ENCODE peak calls at places on chromosomes 2 and 18, in six cellular contexts. One of them, this sample, is unnamed.

GRCh38 chr2:6370753-6371152 is 495.0 kb downstream of the CMPK2 start:
- DNase-seq in WTC11: no peak
- DNase-seq in right lobe of liver: no peak
- DNase-seq in tibial artery: no peak
- DNase-seq in IMR-90: peak; percentile 6
- DNase-seq in Calu3: no peak
- DNase-seq in this sample: no peak

GRCh38 chr18:3186678-3187658 is 32.8 kb downstream of the MYOM1 start:
- DNase-seq in WTC11: no peak
- DNase-seq in right lobe of liver: no peak
- DNase-seq in tibial artery: no peak
- DNase-seq in IMR-90: no peak
- DNase-seq in Calu3: peak; percentile 13
- DNase-seq in this sample: no peak

GRCh38 chr18:54240629-54241107 is 16.2 kb upstream of the MBD2 start:
- DNase-seq in WTC11: no peak
- DNase-seq in right lobe of liver: peak; percentile 30
- DNase-seq in tibial artery: peak; percentile 50
- DNase-seq in IMR-90: no peak
- DNase-seq in Calu3: no peak
- DNase-seq in this sample: peak; percentile 82

GRCh38 chr2:3312576-3313345 is 64.9 kb downstream of the EIPR1 start:
- DNase-seq in WTC11: no peak
- DNase-seq in right lobe of liver: no peak
- DNase-seq in tibial artery: no peak
- DNase-seq in IMR-90: no peak
- DNase-seq in Calu3: no peak
- DNase-seq in this sample: peak; percentile 23

GRCh38 chr2:221467610-221468009 is 104.5 kb downstream of the EPHA4 start:
- DNase-seq in WTC11: no peak
- DNase-seq in right lobe of liver: no peak
- DNase-seq in tibial artery: no peak
- DNase-seq in IMR-90: peak; percentile 41
- DNase-seq in Calu3: no peak
- DNase-seq in this sample: no peak

GRCh38 chr2:175879679-175880078 is 122.4 kb downstream of the LNPK start:
- DNase-seq in WTC11: no peak
- DNase-seq in right lobe of liver: no peak
- DNase-seq in tibial artery: no peak
- DNase-seq in IMR-90: no peak
- DNase-seq in Calu3: no peak
- DNase-seq in this sample: no peak

GRCh38 chr2:134842930-134843490 is 4.6 kb downstream of the ACMSD start:
- DNase-seq in WTC11: no peak
- DNase-seq in right lobe of liver: no peak
- DNase-seq in tibial artery: no peak
- DNase-seq in IMR-90: no peak
- DNase-seq in Calu3: peak; percentile 53
- DNase-seq in this sample: no peak

GRCh38 chr18:75896865-75897264 is 469.4 kb upstream of the SMIM21 start:
- DNase-seq in WTC11: no peak
- DNase-seq in right lobe of liver: no peak
- DNase-seq in tibial artery: no peak
- DNase-seq in IMR-90: no peak
- DNase-seq in Calu3: no peak
- DNase-seq in this sample: no peak

GRCh38 chr18:3455938-3456685 is 6.1 kb downstream of the TGIF1 start:
- DNase-seq in WTC11: no peak
- DNase-seq in right lobe of liver: no peak
- DNase-seq in tibial artery: no peak
- DNase-seq in IMR-90: peak; percentile 54
- DNase-seq in Calu3: peak; percentile 40
- DNase-seq in this sample: no peak

GRCh38 chr2:169776483-169776802 is 22.2 kb upstream of the SSB start:
- DNase-seq in WTC11: no peak
- DNase-seq in right lobe of liver: no peak
- DNase-seq in tibial artery: no peak
- DNase-seq in IMR-90: peak; percentile 21
- DNase-seq in Calu3: no peak
- DNase-seq in this sample: no peak

GRCh38 chr18:50218432-50219197 is 23.7 kb upstream of the MYO5B start:
- DNase-seq in WTC11: peak; percentile 32
- DNase-seq in right lobe of liver: no peak
- DNase-seq in tibial artery: no peak
- DNase-seq in IMR-90: peak; percentile 14
- DNase-seq in Calu3: peak; percentile 57
- DNase-seq in this sample: no peak

GRCh38 chr2:121699421-121700328 is 37.0 kb downstream of the NIFK start:
- DNase-seq in WTC11: no peak
- DNase-seq in right lobe of liver: peak; percentile 59
- DNase-seq in tibial artery: no peak
- DNase-seq in IMR-90: peak; percentile 84
- DNase-seq in Calu3: peak; percentile 88
- DNase-seq in this sample: peak; percentile 92

GRCh38 chr2:177332992-177333388 is 59.6 kb upstream of the AGPS start:
- DNase-seq in WTC11: no peak
- DNase-seq in right lobe of liver: no peak
- DNase-seq in tibial artery: no peak
- DNase-seq in IMR-90: no peak
- DNase-seq in Calu3: no peak
- DNase-seq in this sample: no peak

GRCh38 chr2:201127570-201127969 is 11.6 kb downstream of the CFLAR start:
- DNase-seq in WTC11: no peak
- DNase-seq in right lobe of liver: no peak
- DNase-seq in tibial artery: peak; percentile 50
- DNase-seq in IMR-90: peak; percentile 74
- DNase-seq in Calu3: no peak
- DNase-seq in this sample: no peak

GRCh38 chr2:5482929-5483331 is 209.3 kb upstream of the SOX11 start:
- DNase-seq in WTC11: no peak
- DNase-seq in right lobe of liver: no peak
- DNase-seq in tibial artery: no peak
- DNase-seq in IMR-90: no peak
- DNase-seq in Calu3: no peak
- DNase-seq in this sample: no peak

GRCh38 chr2:54577944-54578667 is 122.0 kb downstream of the SPTBN1 start:
- DNase-seq in WTC11: no peak
- DNase-seq in right lobe of liver: no peak
- DNase-seq in tibial artery: no peak
- DNase-seq in IMR-90: no peak
- DNase-seq in Calu3: no peak
- DNase-seq in this sample: no peak

GRCh38 chr2:111982822-111983221 is 72.2 kb upstream of the TMEM87B start:
- DNase-seq in WTC11: no peak
- DNase-seq in right lobe of liver: no peak
- DNase-seq in tibial artery: no peak
- DNase-seq in IMR-90: no peak
- DNase-seq in Calu3: no peak
- DNase-seq in this sample: no peak

GRCh38 chr2:72274284-72274869 is 126.7 kb upstream of the CYP26B1 start:
- DNase-seq in WTC11: no peak
- DNase-seq in right lobe of liver: no peak
- DNase-seq in tibial artery: no peak
- DNase-seq in IMR-90: peak; percentile 20
- DNase-seq in Calu3: no peak
- DNase-seq in this sample: no peak

GRCh38 chr18:23943104-23943503 is 71.5 kb upstream of the TTC39C start:
- DNase-seq in WTC11: no peak
- DNase-seq in right lobe of liver: no peak
- DNase-seq in tibial artery: no peak
- DNase-seq in IMR-90: no peak
- DNase-seq in Calu3: no peak
- DNase-seq in this sample: no peak

GRCh38 chr2:196853301-196854087 is 44.3 kb upstream of the C2orf66 start:
- DNase-seq in WTC11: no peak
- DNase-seq in right lobe of liver: no peak
- DNase-seq in tibial artery: no peak
- DNase-seq in IMR-90: no peak
- DNase-seq in Calu3: no peak
- DNase-seq in this sample: no peak

GRCh38 chr18:9386872-9387271 is 52.3 kb downstream of the TWSG1 start:
- DNase-seq in WTC11: no peak
- DNase-seq in right lobe of liver: no peak
- DNase-seq in tibial artery: no peak
- DNase-seq in IMR-90: no peak
- DNase-seq in Calu3: no peak
- DNase-seq in this sample: no peak

GRCh38 chr18:9389706-9390105 is 55.1 kb downstream of the TWSG1 start:
- DNase-seq in WTC11: no peak
- DNase-seq in right lobe of liver: no peak
- DNase-seq in tibial artery: no peak
- DNase-seq in IMR-90: no peak
- DNase-seq in Calu3: no peak
- DNase-seq in this sample: no peak

GRCh38 chr18:9387891-9388290 is 53.3 kb downstream of the TWSG1 start:
- DNase-seq in WTC11: no peak
- DNase-seq in right lobe of liver: no peak
- DNase-seq in tibial artery: no peak
- DNase-seq in IMR-90: no peak
- DNase-seq in Calu3: no peak
- DNase-seq in this sample: no peak

GRCh38 chr18:9392726-9393125 is 58.2 kb downstream of the TWSG1 start:
- DNase-seq in WTC11: no peak
- DNase-seq in right lobe of liver: no peak
- DNase-seq in tibial artery: no peak
- DNase-seq in IMR-90: no peak
- DNase-seq in Calu3: no peak
- DNase-seq in this sample: no peak
- TF ChIP-seq CTCF in WTC11: no peak
- TF ChIP-seq CTCF in right lobe of liver: no peak
- TF ChIP-seq CTCF in tibial artery: no peak
- TF ChIP-seq CTCF in IMR-90: no peak
- TF ChIP-seq CTCF in Calu3: no peak
- TF ChIP-seq CTCF in this sample: no peak

DNA sequence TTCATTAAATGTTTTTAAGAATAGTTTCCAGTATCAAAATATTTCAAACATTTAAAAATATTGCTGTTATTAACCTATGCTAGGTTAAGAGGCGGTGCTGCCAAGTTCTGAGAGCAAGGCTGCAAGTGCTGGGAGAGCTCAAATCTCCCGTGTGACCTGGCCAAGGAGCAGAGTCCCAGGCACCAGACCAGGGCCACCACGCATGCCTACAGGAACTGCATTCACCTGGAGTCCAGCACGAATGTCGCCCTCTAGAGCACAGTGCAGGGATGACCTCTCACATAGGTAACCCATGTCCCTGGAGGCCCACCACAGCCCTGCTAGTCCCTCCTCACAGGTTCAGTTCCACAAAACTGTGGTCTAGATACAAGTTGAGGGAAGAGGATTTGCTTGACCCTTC is 120.4 kb upstream of the POU3F3 start:
- DNase-seq in WTC11: peak; percentile 79
- DNase-seq in right lobe of liver: peak; percentile 23
- DNase-seq in tibial artery: no peak
- DNase-seq in IMR-90: no peak
- DNase-seq in Calu3: peak; percentile 38
- DNase-seq in this sample: no peak
- TF ChIP-seq CTCF in WTC11: peak; percentile 80
- TF ChIP-seq CTCF in right lobe of liver: peak; percentile 33
- TF ChIP-seq CTCF in tibial artery: no peak
- TF ChIP-seq CTCF in IMR-90: no peak
- TF ChIP-seq CTCF in Calu3: peak; percentile 39
- TF ChIP-seq CTCF in this sample: peak; percentile 75

DNA sequence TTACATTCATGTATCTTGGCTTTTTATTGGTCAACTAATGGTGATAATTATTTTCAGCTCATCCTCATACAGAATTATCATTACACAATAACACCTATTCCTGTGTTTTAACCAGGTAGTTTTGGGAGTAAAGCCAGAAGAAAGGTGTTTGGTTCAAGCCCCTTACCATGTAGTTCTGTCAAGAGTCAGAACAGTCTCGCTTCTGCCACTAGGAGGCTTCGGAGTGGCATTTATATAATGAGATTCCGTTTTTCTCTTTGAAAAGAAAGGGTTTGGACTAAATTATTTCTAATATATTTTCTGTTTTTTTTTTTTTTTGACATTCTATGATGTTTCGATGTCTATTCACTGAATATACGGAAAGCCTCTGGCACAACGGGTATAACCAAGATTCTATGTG is 217.8 kb downstream of the CDH7 start:
- DNase-seq in WTC11: peak; percentile 15
- DNase-seq in right lobe of liver: no peak
- DNase-seq in tibial artery: no peak
- DNase-seq in IMR-90: no peak
- DNase-seq in Calu3: no peak
- DNase-seq in this sample: no peak
- TF ChIP-seq CTCF in WTC11: peak; percentile 37
- TF ChIP-seq CTCF in right lobe of liver: peak; percentile 16
- TF ChIP-seq CTCF in tibial artery: no peak
- TF ChIP-seq CTCF in IMR-90: no peak
- TF ChIP-seq CTCF in Calu3: peak; percentile 46
- TF ChIP-seq CTCF in this sample: no peak

GRCh38 chr2:232611061-232611460 is 22.3 kb upstream of the EFHD1 start:
- DNase-seq in WTC11: no peak
- DNase-seq in right lobe of liver: no peak
- DNase-seq in tibial artery: no peak
- DNase-seq in IMR-90: no peak
- DNase-seq in Calu3: no peak
- DNase-seq in this sample: no peak

GRCh38 chr2:232611559-232612218 is 21.7 kb upstream of the EFHD1 start:
- DNase-seq in WTC11: peak; percentile 86
- DNase-seq in right lobe of liver: peak; percentile 61
- DNase-seq in tibial artery: peak; percentile 62
- DNase-seq in IMR-90: peak; percentile 54
- DNase-seq in Calu3: peak; percentile 88
- DNase-seq in this sample: no peak

GRCh38 chr2:232607011-232607410 is 26.4 kb upstream of the EFHD1 start:
- DNase-seq in WTC11: no peak
- DNase-seq in right lobe of liver: no peak
- DNase-seq in tibial artery: no peak
- DNase-seq in IMR-90: no peak
- DNase-seq in Calu3: no peak
- DNase-seq in this sample: no peak

GRCh38 chr2:232609607-232610006 is 23.8 kb upstream of the EFHD1 start:
- DNase-seq in WTC11: no peak
- DNase-seq in right lobe of liver: no peak
- DNase-seq in tibial artery: no peak
- DNase-seq in IMR-90: no peak
- DNase-seq in Calu3: no peak
- DNase-seq in this sample: no peak

GRCh38 chr2:232610081-232610480 is 23.3 kb upstream of the EFHD1 start:
- DNase-seq in WTC11: no peak
- DNase-seq in right lobe of liver: no peak
- DNase-seq in tibial artery: no peak
- DNase-seq in IMR-90: no peak
- DNase-seq in Calu3: no peak
- DNase-seq in this sample: no peak
- TF ChIP-seq CTCF in WTC11: no peak
- TF ChIP-seq CTCF in right lobe of liver: no peak
- TF ChIP-seq CTCF in tibial artery: no peak
- TF ChIP-seq CTCF in IMR-90: no peak
- TF ChIP-seq CTCF in Calu3: no peak
- TF ChIP-seq CTCF in this sample: no peak